ENCODE peak calls at places on chromosomes 12 and 14, in eight cellular contexts. B is B cell, Y is heart right ventricle, N is A549, S is lung, I is nephron progenitor cell, L is glutamatergic neuron, G is upper lobe of right lung. Z is an unnamed sample.

GRCh38 chr14:100153560-100153959 is 5.9 kb downstream of the DEGS2 start:
- DNase-seq in Y (no peak), S (no peak), N (no peak), I (no peak), L (no peak), B (no peak), G (no peak), Z (no peak)

GRCh38 chr14:67420102-67420739 is 8.3 kb upstream of the PLEK2 start:
- DNase-seq in G (no peak), Y (peak), S (no peak), L (no peak), B (no peak), I (no peak), N (no peak), Z (no peak)

GRCh38 chr14:99232406-99233214 is 39.4 kb downstream of the BCL11B start:
- DNase-seq in S (no peak), Y (no peak), B (no peak), L (no peak), N (no peak), I (no peak), G (no peak), Z (no peak)

GRCh38 chr12:104687823-104688573 is 231.2 kb downstream of the CHST11 start:
- DNase-seq in B (no peak), N (no peak), L (no peak), S (no peak), Y (no peak), I (no peak), G (no peak), Z (no peak)

GRCh38 chr12:14654416-14654815 is 42.0 kb downstream of the GUCY2C start:
- DNase-seq in L (no peak), Y (no peak), N (no peak), B (no peak), S (no peak), I (no peak), G (no peak), Z (no peak)

GRCh38 chr12:66379613-66380012 is 77.3 kb downstream of the HELB start:
- DNase-seq in I (no peak), N (no peak), B (no peak), L (no peak), S (no peak), Y (no peak), G (no peak), Z (no peak)

GRCh38 chr14:64720190-64720589 is 16.0 kb downstream of the PLEKHG3 start:
- DNase-seq in G (no peak), Y (no peak), N (peak), I (no peak), S (no peak), B (no peak), L (no peak), Z (peak)

GRCh38 chr12:9999016-9999415 is at the start of gene CLEC1B:
- DNase-seq in L (no peak), S (no peak), Y (no peak), I (no peak), N (no peak), B (no peak), G (no peak), Z (no peak)

GRCh38 chr12:88552672-88553079 is 27.6 kb downstream of the KITLG start:
- DNase-seq in I (no peak), B (no peak), Y (no peak), S (no peak), L (no peak), G (no peak), N (peak), Z (peak)

GRCh38 chr12:130016194-130016593 is 112.4 kb upstream of the TMEM132D start:
- DNase-seq in Y (no peak), G (no peak), L (no peak), N (no peak), I (no peak), S (no peak), B (no peak), Z (no peak)

GRCh38 chr14:58239259-58240210 is 5.1 kb upstream of the PSMA3 start:
- DNase-seq in S (peak), B (peak), I (peak), L (peak), G (peak), N (peak), Y (peak), Z (peak)

GRCh38 chr14:63891148-63891964 is 38.6 kb downstream of the SYNE2 start:
- DNase-seq in L (no peak), Y (peak), G (no peak), I (peak), B (no peak), N (no peak), S (no peak), Z (no peak)

GRCh38 chr12:118925407-118926202 is 55.7 kb upstream of the SRRM4 start:
- DNase-seq in L (no peak), N (no peak), G (no peak), S (no peak), I (no peak), B (no peak), Y (no peak), Z (no peak)

GRCh38 chr14:24274101-24274543 is 2.7 kb upstream of the RABGGTA start:
- DNase-seq in Y (no peak), S (peak), N (no peak), B (peak), G (no peak), L (no peak), I (no peak), Z (peak)

GRCh38 chr12:68119724-68120211 is 39.8 kb downstream of the IFNG start:
- DNase-seq in N (no peak), G (no peak), I (no peak), B (no peak), S (no peak), L (no peak), Y (no peak), Z (peak)

GRCh38 chr14:85233756-85234545 is 296.0 kb upstream of the FLRT2 start:
- DNase-seq in S (no peak), Y (no peak), L (no peak), G (no peak), N (peak), B (no peak), I (no peak), Z (peak)

GRCh38 chr12:108629824-108630476 is 3.7 kb downstream of the SELPLG start:
- DNase-seq in N (peak), G (peak), Y (no peak), B (no peak), L (peak), I (no peak), S (peak), Z (peak)

GRCh38 chr12:125889742-125890141 is 824.5 kb downstream of the AACS start:
- DNase-seq in I (no peak), Y (no peak), N (no peak), S (no peak), G (no peak), L (no peak), B (no peak), Z (no peak)

GRCh38 chr12:27284751-27285150 is 40.7 kb downstream of the STK38L start:
- DNase-seq in N (peak), L (no peak), Y (no peak), S (no peak), I (no peak), G (no peak), B (no peak), Z (peak)

GRCh38 chr14:39176263-39177167 is 1.5 kb downstream of the PNN start:
- DNase-seq in G (no peak), S (no peak), L (no peak), I (no peak), Y (no peak), N (no peak), B (no peak), Z (no peak)

GRCh38 chr14:92037989-92038388 is 1.9 kb downstream of the TRIP11 start:
- DNase-seq in L (no peak), G (no peak), Y (no peak), I (no peak), N (no peak), B (no peak), S (no peak), Z (no peak)

GRCh38 chr12:132459270-132459669 is 30.7 kb upstream of the FBRSL1 start:
- DNase-seq in S (no peak), Y (no peak), L (no peak), N (no peak), B (no peak), I (no peak), G (no peak), Z (no peak)
- TF ChIP-seq CTCF in S (no peak), Y (no peak), L (no peak), N (no peak), B (no peak), I (no peak), G (no peak), Z (no peak)

GRCh38 chr12:47802312-47802711 is 17.4 kb downstream of the HDAC7 start:
- DNase-seq in I (no peak), B (no peak), N (no peak), S (no peak), L (no peak), Y (no peak), G (no peak), Z (no peak)
- TF ChIP-seq CTCF in I (peak), B (peak), N (no peak), S (no peak), L (peak), Y (peak), G (peak), Z (peak)

DNA sequence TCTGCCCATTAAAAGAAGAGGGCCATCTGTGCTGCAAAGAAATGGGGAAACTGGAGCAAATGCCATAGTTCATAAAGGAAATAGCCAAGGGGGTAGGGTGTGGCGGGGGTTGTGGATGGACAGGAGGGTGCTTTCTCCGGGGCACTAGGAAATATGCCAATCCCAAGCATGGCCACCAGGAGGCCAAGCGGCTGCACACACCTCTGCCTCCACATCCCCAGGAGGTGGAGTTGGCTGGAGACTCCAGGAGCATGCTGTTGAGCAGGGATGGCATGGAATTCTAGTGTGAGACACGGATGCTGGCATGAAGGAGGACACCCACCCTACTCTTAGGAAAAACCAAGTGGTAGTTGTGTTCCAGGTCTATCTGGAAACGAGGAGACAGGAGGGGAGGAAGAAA is 25.2 kb downstream of the NID2 start:
- DNase-seq in S (no peak), G (no peak), N (peak), B (no peak), Y (no peak), L (peak), I (peak), Z (peak)
- TF ChIP-seq CTCF in S (no peak), G (peak), N (peak), B (peak), Y (peak), L (peak), I (peak), Z (peak)

DNA sequence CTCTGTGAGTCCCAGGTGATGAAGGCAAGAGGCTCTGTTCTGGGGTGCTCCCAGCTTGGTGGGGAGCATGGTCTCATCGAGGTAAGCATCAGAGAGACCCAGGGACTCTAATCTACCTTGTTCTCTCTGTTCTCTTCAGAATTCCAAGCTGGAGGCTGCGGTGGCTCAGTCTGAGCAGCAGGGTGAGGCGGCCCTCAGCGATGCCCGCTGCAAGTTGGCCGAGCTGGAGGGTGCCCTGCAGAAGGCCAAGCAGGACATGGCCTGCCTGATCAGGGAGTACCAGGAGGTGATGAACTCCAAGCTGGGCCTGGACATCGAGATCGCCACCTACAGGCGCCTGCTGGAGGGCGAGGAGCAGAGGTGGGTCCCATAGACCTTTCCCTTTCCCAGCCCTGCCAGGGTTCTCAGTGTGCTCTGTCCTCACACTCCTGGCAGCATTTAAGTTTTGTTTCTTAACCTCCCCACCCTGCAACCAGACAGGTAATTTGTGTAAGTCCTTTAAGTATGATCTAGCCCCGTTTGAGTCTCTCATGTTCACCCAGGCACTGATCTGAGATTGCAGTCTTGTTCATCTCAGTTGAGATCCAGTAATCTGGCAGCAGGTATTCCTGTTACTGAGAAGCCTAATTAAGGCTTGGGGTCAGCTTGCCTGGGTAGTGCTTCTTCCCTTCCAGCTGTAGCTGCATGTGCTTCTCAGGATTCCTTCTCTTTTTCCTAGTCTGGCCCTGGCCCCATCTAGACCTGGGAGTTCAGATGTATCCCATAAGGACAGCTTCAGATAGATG is 14.8 kb upstream of the KRT81 start:
- DNase-seq in G (no peak), N (peak), B (no peak), S (no peak), Y (no peak), L (no peak), I (no peak), Z (peak)
- TF ChIP-seq CTCF in G (peak), N (peak), B (no peak), S (no peak), Y (peak), L (no peak), I (peak), Z (peak)

DNA sequence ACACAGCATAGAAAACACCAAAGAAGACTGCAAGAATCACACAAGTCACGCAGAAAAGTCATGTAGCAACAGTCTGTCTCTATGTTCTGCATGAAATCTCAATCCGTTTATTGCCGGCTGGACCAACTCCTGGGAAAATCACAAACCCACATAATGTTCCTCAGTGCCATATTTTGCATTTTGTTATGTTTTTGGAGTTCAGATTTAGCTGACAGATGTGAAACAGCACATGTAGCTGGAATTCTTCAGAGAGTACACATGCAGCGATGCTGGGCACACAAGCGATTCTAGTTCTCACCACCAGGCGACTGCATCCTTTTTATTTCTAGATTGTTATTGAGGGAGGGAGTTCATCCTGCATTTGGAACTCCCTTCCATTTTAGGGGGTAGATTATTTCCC is 193.2 kb downstream of the APAF1 start:
- DNase-seq in B (no peak), Y (no peak), G (no peak), N (peak), S (no peak), L (no peak), I (no peak), Z (peak)
- TF ChIP-seq CTCF in B (no peak), Y (peak), G (peak), N (no peak), S (no peak), L (peak), I (peak), Z (no peak)

GRCh38 chr12:71900091-71900490 is 38.6 kb upstream of the TPH2 start:
- DNase-seq in I (no peak), S (no peak), Y (no peak), N (peak), L (no peak), B (no peak), G (no peak), Z (peak)
- TF ChIP-seq CTCF in I (no peak), S (no peak), Y (peak), N (peak), L (no peak), B (no peak), G (no peak), Z (peak)

DNA sequence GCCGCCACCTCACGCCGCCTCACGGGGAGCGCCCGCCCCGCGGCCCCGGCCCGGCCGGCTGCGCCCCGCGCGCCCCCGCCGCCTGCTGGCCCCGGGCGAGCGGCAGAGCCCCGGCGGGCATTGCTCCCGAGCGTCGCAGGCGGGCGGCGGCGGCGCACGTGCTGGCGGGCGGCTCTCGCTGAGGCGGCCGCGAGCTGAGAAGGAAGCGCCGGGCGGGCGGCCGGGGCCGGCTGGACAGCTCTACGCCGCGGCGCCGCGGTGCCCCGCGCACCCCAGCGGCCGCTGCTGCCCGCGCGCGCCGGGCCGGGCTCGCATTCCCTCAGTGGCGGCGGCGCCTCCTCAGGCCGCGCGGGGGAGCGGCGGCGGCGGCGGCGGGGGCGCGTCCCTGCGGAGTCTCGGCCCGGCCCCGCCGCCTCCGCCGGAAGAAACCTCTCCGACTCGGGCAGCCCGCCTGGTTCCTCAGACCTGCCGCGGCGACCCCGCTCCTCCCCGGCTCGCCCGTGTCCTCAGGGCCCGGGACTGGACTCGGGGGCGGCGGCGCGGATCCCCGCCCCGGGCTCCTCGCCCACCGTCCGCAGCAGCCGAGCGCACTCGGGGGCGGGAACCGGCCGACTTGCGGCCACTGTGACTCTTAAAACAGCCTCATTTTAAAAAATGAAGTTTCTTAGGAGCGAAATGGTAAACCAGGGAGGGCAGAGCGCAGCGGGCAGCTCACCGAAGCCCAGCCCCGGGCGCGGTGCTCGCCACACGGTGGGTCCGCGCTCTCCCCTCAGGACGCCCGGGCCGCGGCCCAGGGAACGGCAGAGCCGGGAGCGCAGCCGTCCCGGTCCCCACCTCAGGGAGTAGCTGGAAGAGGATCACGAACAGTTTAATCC is at the start of gene PITPNM2:
- DNase-seq in B (peak), Y (peak), G (peak), I (peak), N (peak), L (peak), S (no peak), Z (peak)
- TF ChIP-seq CTCF in B (no peak), Y (peak), G (no peak), I (no peak), N (peak), L (no peak), S (no peak), Z (no peak)